ENCODE peak calls at places on chromosomes 6 and 20, in five cellular contexts. One of them, this sample, is unnamed.

GRCh38 chr20:47453167-47453782 is 48.4 kb upstream of the NCOA3 start:
- DNase-seq in pancreas: no peak
- DNase-seq in A549: peak
- DNase-seq in adrenal gland: no peak
- DNase-seq in keratinocyte: peak
- DNase-seq in this sample: peak

GRCh38 chr20:6006603-6006949 is 47.3 kb downstream of the LRRN4 start:
- DNase-seq in pancreas: no peak
- DNase-seq in A549: no peak
- DNase-seq in adrenal gland: no peak
- DNase-seq in keratinocyte: no peak
- DNase-seq in this sample: no peak

GRCh38 chr6:30162265-30163089 is 869 bp upstream of the TRIM15 start:
- DNase-seq in pancreas: no peak
- DNase-seq in A549: no peak
- DNase-seq in adrenal gland: no peak
- DNase-seq in keratinocyte: no peak
- DNase-seq in this sample: no peak

GRCh38 chr20:3909952-3910366 is 20.8 kb downstream of the PANK2 start:
- DNase-seq in pancreas: no peak
- DNase-seq in A549: no peak
- DNase-seq in adrenal gland: no peak
- DNase-seq in keratinocyte: no peak
- DNase-seq in this sample: no peak

GRCh38 chr6:130970839-130971410 is 92.1 kb downstream of the EPB41L2 start:
- DNase-seq in pancreas: no peak
- DNase-seq in A549: no peak
- DNase-seq in adrenal gland: no peak
- DNase-seq in keratinocyte: no peak
- DNase-seq in this sample: no peak

GRCh38 chr20:40648505-40649072 is 40.4 kb downstream of the MAFB start:
- DNase-seq in pancreas: no peak
- DNase-seq in A549: no peak
- DNase-seq in adrenal gland: no peak
- DNase-seq in keratinocyte: no peak
- DNase-seq in this sample: no peak

GRCh38 chr20:341682-342081 is 5.2 kb upstream of the NRSN2 start:
- DNase-seq in pancreas: no peak
- DNase-seq in A549: no peak
- DNase-seq in adrenal gland: no peak
- DNase-seq in keratinocyte: peak
- DNase-seq in this sample: peak

GRCh38 chr6:3798211-3798909 is 46.8 kb upstream of the PXDC1 start:
- DNase-seq in pancreas: no peak
- DNase-seq in A549: no peak
- DNase-seq in adrenal gland: no peak
- DNase-seq in keratinocyte: no peak
- DNase-seq in this sample: peak

GRCh38 chr20:23290761-23291574 is 59.6 kb upstream of the NXT1 start:
- DNase-seq in pancreas: no peak
- DNase-seq in A549: no peak
- DNase-seq in adrenal gland: no peak
- DNase-seq in keratinocyte: no peak
- DNase-seq in this sample: no peak

GRCh38 chr6:161011509-161012480 is 20.2 kb downstream of the MAP3K4 start:
- DNase-seq in pancreas: no peak
- DNase-seq in A549: no peak
- DNase-seq in adrenal gland: no peak
- DNase-seq in keratinocyte: no peak
- DNase-seq in this sample: no peak

GRCh38 chr6:111938710-111939109 is 65.5 kb upstream of the FYN start:
- DNase-seq in pancreas: no peak
- DNase-seq in A549: no peak
- DNase-seq in adrenal gland: no peak
- DNase-seq in keratinocyte: no peak
- DNase-seq in this sample: peak

GRCh38 chr6:39114395-39114706 is 635 bp downstream of the SAYSD1 start:
- DNase-seq in pancreas: no peak
- DNase-seq in A549: peak
- DNase-seq in adrenal gland: no peak
- DNase-seq in keratinocyte: no peak
- DNase-seq in this sample: no peak

GRCh38 chr6:129590408-129591022 is 119.5 kb downstream of the ARHGAP18 start:
- DNase-seq in pancreas: no peak
- DNase-seq in A549: no peak
- DNase-seq in adrenal gland: no peak
- DNase-seq in keratinocyte: no peak
- DNase-seq in this sample: peak

GRCh38 chr6:42724825-42725224 is 2.4 kb upstream of the PRPH2 start:
- DNase-seq in pancreas: no peak
- DNase-seq in A549: no peak
- DNase-seq in adrenal gland: no peak
- DNase-seq in keratinocyte: no peak
- DNase-seq in this sample: no peak

GRCh38 chr6:42727084-42727601 is 4.7 kb upstream of the PRPH2 start:
- DNase-seq in pancreas: peak
- DNase-seq in A549: no peak
- DNase-seq in adrenal gland: peak
- DNase-seq in keratinocyte: no peak
- DNase-seq in this sample: no peak

GRCh38 chr6:42726026-42726425 is 3.6 kb upstream of the PRPH2 start:
- DNase-seq in pancreas: no peak
- DNase-seq in A549: no peak
- DNase-seq in adrenal gland: no peak
- DNase-seq in keratinocyte: no peak
- DNase-seq in this sample: no peak

GRCh38 chr6:42727627-42728026 is 5.2 kb upstream of the PRPH2 start:
- DNase-seq in pancreas: no peak
- DNase-seq in A549: no peak
- DNase-seq in adrenal gland: no peak
- DNase-seq in keratinocyte: no peak
- DNase-seq in this sample: no peak

GRCh38 chr6:42726485-42727083 is 4.2 kb upstream of the PRPH2 start:
- DNase-seq in pancreas: peak
- DNase-seq in A549: peak
- DNase-seq in adrenal gland: peak
- DNase-seq in keratinocyte: no peak
- DNase-seq in this sample: peak
- H3K4me3 ChIP-seq in pancreas: peak
- H3K4me3 ChIP-seq in A549: no peak
- H3K4me3 ChIP-seq in adrenal gland: peak
- H3K4me3 ChIP-seq in keratinocyte: peak
- H3K4me3 ChIP-seq in this sample: no peak

DNA sequence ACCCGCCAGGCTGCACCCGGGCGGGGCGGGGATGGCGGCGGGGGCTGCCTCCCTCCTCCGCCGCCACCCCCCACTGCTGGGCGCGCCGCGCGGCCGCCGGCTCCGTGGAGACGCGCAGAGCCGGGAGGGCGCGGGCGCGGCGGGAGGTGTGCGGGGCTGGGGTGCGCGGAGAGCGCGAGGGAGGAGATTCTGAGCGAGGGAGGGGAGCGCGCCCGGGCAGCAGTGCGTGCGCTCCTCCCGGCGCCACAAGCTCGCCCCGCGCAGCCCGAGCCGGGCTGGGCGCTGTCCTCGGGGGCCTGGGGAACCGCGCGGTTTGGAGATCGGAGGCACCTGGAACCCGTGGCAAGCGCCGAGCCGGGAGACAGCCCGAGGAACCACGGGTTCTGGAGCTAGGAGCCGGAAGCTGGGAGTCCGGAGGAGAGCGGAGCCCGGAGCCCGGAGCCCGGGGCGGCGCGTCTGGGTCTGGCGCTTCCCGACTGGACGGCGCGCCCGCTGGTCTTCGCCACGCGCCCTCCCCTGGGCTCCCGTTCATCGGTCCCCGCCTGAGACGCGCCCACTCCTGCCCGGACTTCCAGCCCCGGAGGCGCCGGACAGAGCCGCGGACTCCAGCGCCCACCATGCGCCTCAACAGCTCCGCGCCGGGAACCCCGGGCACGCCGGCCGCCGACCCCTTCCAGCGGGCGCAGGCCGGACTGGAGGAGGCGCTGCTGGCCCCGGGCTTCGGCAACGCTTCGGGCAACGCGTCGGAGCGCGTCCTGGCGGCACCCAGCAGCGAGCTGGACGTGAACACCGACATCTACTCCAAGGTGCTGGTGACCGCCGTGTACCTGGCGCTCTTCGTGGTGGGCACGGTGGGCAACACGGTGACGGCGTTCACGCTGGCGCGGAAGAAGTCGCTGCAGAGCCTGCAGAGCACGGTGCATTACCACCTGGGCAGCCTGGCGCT is at the start of gene NTSR1:
- DNase-seq in pancreas: peak
- DNase-seq in A549: no peak
- DNase-seq in adrenal gland: no peak
- DNase-seq in keratinocyte: no peak
- DNase-seq in this sample: no peak
- H3K4me3 ChIP-seq in pancreas: no peak
- H3K4me3 ChIP-seq in A549: peak
- H3K4me3 ChIP-seq in adrenal gland: no peak
- H3K4me3 ChIP-seq in keratinocyte: peak
- H3K4me3 ChIP-seq in this sample: no peak

GRCh38 chr20:58892126-58892931 is 39.8 kb downstream of the GNAS start:
- DNase-seq in pancreas: peak
- DNase-seq in A549: peak
- DNase-seq in adrenal gland: peak
- DNase-seq in keratinocyte: no peak
- DNase-seq in this sample: peak

GRCh38 chr20:58890454-58891075 is 38.0 kb downstream of the GNAS start:
- DNase-seq in pancreas: peak
- DNase-seq in A549: peak
- DNase-seq in adrenal gland: peak
- DNase-seq in keratinocyte: no peak
- DNase-seq in this sample: peak

GRCh38 chr20:58891076-58891685 is 38.7 kb downstream of the GNAS start:
- DNase-seq in pancreas: peak
- DNase-seq in A549: peak
- DNase-seq in adrenal gland: peak
- DNase-seq in keratinocyte: no peak
- DNase-seq in this sample: peak

GRCh38 chr20:58892932-58893224 is 40.4 kb downstream of the GNAS start:
- DNase-seq in pancreas: no peak
- DNase-seq in A549: peak
- DNase-seq in adrenal gland: no peak
- DNase-seq in keratinocyte: no peak
- DNase-seq in this sample: no peak

GRCh38 chr20:58891686-58892125 is 39.2 kb downstream of the GNAS start:
- DNase-seq in pancreas: peak
- DNase-seq in A549: peak
- DNase-seq in adrenal gland: no peak
- DNase-seq in keratinocyte: no peak
- DNase-seq in this sample: no peak
- H3K4me3 ChIP-seq in pancreas: peak
- H3K4me3 ChIP-seq in A549: peak
- H3K4me3 ChIP-seq in adrenal gland: peak
- H3K4me3 ChIP-seq in keratinocyte: peak
- H3K4me3 ChIP-seq in this sample: peak

GRCh38 chr6:125765944-125766343 is 16.5 kb downstream of the HEY2 start:
- DNase-seq in pancreas: no peak
- DNase-seq in A549: no peak
- DNase-seq in adrenal gland: no peak
- DNase-seq in keratinocyte: no peak
- DNase-seq in this sample: no peak
- H3K4me3 ChIP-seq in pancreas: no peak
- H3K4me3 ChIP-seq in A549: no peak
- H3K4me3 ChIP-seq in adrenal gland: no peak
- H3K4me3 ChIP-seq in keratinocyte: no peak
- H3K4me3 ChIP-seq in this sample: no peak

GRCh38 chr6:28653876-28654275 is 128.2 kb downstream of the GPX5 start:
- DNase-seq in pancreas: no peak
- DNase-seq in A549: no peak
- DNase-seq in adrenal gland: no peak
- DNase-seq in keratinocyte: no peak
- DNase-seq in this sample: no peak

GRCh38 chr6:28648035-28648877 is 122.6 kb downstream of the GPX5 start:
- DNase-seq in pancreas: no peak
- DNase-seq in A549: peak
- DNase-seq in adrenal gland: peak
- DNase-seq in keratinocyte: peak
- DNase-seq in this sample: peak

GRCh38 chr6:28651161-28651560 is 125.5 kb downstream of the GPX5 start:
- DNase-seq in pancreas: no peak
- DNase-seq in A549: no peak
- DNase-seq in adrenal gland: no peak
- DNase-seq in keratinocyte: no peak
- DNase-seq in this sample: no peak

GRCh38 chr6:28646650-28647049 is 121.0 kb downstream of the GPX5 start:
- DNase-seq in pancreas: no peak
- DNase-seq in A549: no peak
- DNase-seq in adrenal gland: no peak
- DNase-seq in keratinocyte: no peak
- DNase-seq in this sample: no peak

GRCh38 chr6:28648878-28649375 is 123.2 kb downstream of the GPX5 start:
- DNase-seq in pancreas: no peak
- DNase-seq in A549: peak
- DNase-seq in adrenal gland: no peak
- DNase-seq in keratinocyte: no peak
- DNase-seq in this sample: no peak
- H3K4me3 ChIP-seq in pancreas: peak
- H3K4me3 ChIP-seq in A549: peak
- H3K4me3 ChIP-seq in adrenal gland: peak
- H3K4me3 ChIP-seq in keratinocyte: peak
- H3K4me3 ChIP-seq in this sample: peak

GRCh38 chr6:17995414-17995813 is 8.0 kb upstream of the KIF13A start:
- DNase-seq in pancreas: no peak
- DNase-seq in A549: no peak
- DNase-seq in adrenal gland: no peak
- DNase-seq in keratinocyte: no peak
- DNase-seq in this sample: no peak
- H3K4me3 ChIP-seq in pancreas: no peak
- H3K4me3 ChIP-seq in A549: no peak
- H3K4me3 ChIP-seq in adrenal gland: no peak
- H3K4me3 ChIP-seq in keratinocyte: no peak
- H3K4me3 ChIP-seq in this sample: no peak

GRCh38 chr20:53847843-53848185 is 222.6 kb downstream of the BCAS1 start:
- DNase-seq in pancreas: no peak
- DNase-seq in A549: no peak
- DNase-seq in adrenal gland: no peak
- DNase-seq in keratinocyte: no peak
- DNase-seq in this sample: no peak

GRCh38 chr20:53845980-53846379 is 224.4 kb downstream of the BCAS1 start:
- DNase-seq in pancreas: no peak
- DNase-seq in A549: no peak
- DNase-seq in adrenal gland: no peak
- DNase-seq in keratinocyte: no peak
- DNase-seq in this sample: no peak

GRCh38 chr20:53848304-53848703 is 222.1 kb downstream of the BCAS1 start:
- DNase-seq in pancreas: no peak
- DNase-seq in A549: no peak
- DNase-seq in adrenal gland: no peak
- DNase-seq in keratinocyte: no peak
- DNase-seq in this sample: no peak

GRCh38 chr20:53846640-53847039 is 223.8 kb downstream of the BCAS1 start:
- DNase-seq in pancreas: no peak
- DNase-seq in A549: no peak
- DNase-seq in adrenal gland: no peak
- DNase-seq in keratinocyte: no peak
- DNase-seq in this sample: no peak

GRCh38 chr20:53847118-53847842 is 223.1 kb downstream of the BCAS1 start:
- DNase-seq in pancreas: no peak
- DNase-seq in A549: no peak
- DNase-seq in adrenal gland: no peak
- DNase-seq in keratinocyte: no peak
- DNase-seq in this sample: no peak
- H3K4me3 ChIP-seq in pancreas: no peak
- H3K4me3 ChIP-seq in A549: no peak
- H3K4me3 ChIP-seq in adrenal gland: no peak
- H3K4me3 ChIP-seq in keratinocyte: no peak
- H3K4me3 ChIP-seq in this sample: no peak